ENCODE peak calls at places on chromosomes 4 and X, in five cellular contexts. E is astrocyte of the spinal cord, H is fibroblast of the aortic adventitia, A is left ventricle myocardium inferior, R is stomach. B is an unnamed sample.

GRCh38 chr4:52019941-52020657 is at the start of gene LRRC66:
- DNase-seq in R (peak; percentile 69), E (no peak), A (no peak), H (peak; percentile 29), B (no peak)

GRCh38 chr4:45099471-45099870 is 373.1 kb upstream of the GNPDA2 start:
- DNase-seq in R (no peak), E (no peak), A (no peak), H (no peak), B (no peak)

GRCh38 chr4:91280551-91281290 is 1023.0 kb upstream of the GRID2 start:
- DNase-seq in E (no peak), H (no peak), R (no peak), A (no peak), B (no peak)

GRCh38 chrX:129679856-129680255 is 25.1 kb upstream of the APLN start:
- DNase-seq in E (no peak), H (no peak), A (no peak), R (no peak), B (no peak)

GRCh38 chr4:86367577-86367976 is 7.7 kb upstream of the MAPK10 start:
- DNase-seq in H (peak; percentile 66), A (no peak), E (peak; percentile 13), R (no peak), B (peak; percentile 73)

GRCh38 chrX:1391707-1392375 is at the start of gene SLC25A6:
- DNase-seq in E (peak; percentile 98), A (peak; percentile 100), R (peak; percentile 99), H (peak; percentile 95), B (peak; percentile 96)

GRCh38 chr4:30789219-30789671 is 69.1 kb downstream of the PCDH7 start:
- DNase-seq in A (no peak), H (no peak), R (no peak), E (no peak), B (no peak)

GRCh38 chr4:185587444-185588161 is 52.3 kb upstream of the PDLIM3 start:
- DNase-seq in A (no peak), H (no peak), E (no peak), R (peak; percentile 50), B (no peak)

GRCh38 chr4:45317276-45317675 is 590.9 kb upstream of the GNPDA2 start:
- DNase-seq in A (no peak), E (peak; percentile 50), H (peak; percentile 1), R (no peak), B (no peak)

GRCh38 chrX:94834226-94834625 is 1160.2 kb downstream of the FAM133A start:
- DNase-seq in E (no peak), H (no peak), R (no peak), A (no peak), B (no peak)

GRCh38 chrX:94830717-94831116 is 1156.7 kb downstream of the FAM133A start:
- DNase-seq in E (no peak), A (no peak), H (no peak), R (no peak), B (no peak)

DNA sequence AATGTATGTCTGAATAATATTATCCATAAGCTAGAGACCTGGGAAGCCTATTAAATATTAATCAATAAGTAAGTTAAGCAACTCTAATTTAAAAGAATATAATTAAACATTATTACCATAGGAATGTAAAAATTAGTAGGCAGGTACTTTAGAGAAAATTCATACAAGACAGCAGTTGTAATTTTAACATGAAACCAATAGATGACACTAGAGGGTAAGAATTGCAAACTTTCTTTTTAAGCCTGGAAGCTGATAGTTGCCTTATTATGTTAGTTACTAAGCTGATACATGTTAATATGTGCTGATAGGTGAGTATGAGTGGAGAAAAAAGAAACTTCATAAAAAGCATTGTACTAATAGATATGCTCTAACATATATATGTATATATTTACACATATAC is 1157.4 kb downstream of the FAM133A start:
- DNase-seq in R (no peak), H (peak; percentile 39), E (peak; percentile 5), A (no peak), B (peak; percentile 2)
- TF ChIP-seq CTCF in R (no peak), H (peak; percentile 56), E (peak; percentile 28), A (peak; percentile 55), B (peak; percentile 38)

GRCh38 chr4:187996502-187997177 is 1.1 kb downstream of the ZFP42 start:
- DNase-seq in A (no peak), R (no peak), H (no peak), E (no peak), B (no peak)
- H3K4me3 ChIP-seq in A (no peak overlapping the region), R (no peak overlapping the region), H (no peak overlapping the region), E (no peak overlapping the region), B (no peak overlapping the region)

GRCh38 chr4:3785292-3785565 is 19.0 kb downstream of the ADRA2C start:
- DNase-seq in A (no peak), R (no peak), H (no peak), E (no peak), B (no peak)

GRCh38 chr4:3783691-3784306 is 17.6 kb downstream of the ADRA2C start:
- DNase-seq in A (no peak), R (no peak), H (no peak), E (no peak), B (no peak)

GRCh38 chr4:3786196-3786869 is 20.1 kb downstream of the ADRA2C start:
- DNase-seq in E (no peak), H (no peak), R (peak; percentile 34), A (no peak), B (no peak)

GRCh38 chr4:3781997-3782930 is 16.1 kb downstream of the ADRA2C start:
- DNase-seq in H (no peak), R (no peak), E (no peak), A (no peak), B (no peak)

DNA sequence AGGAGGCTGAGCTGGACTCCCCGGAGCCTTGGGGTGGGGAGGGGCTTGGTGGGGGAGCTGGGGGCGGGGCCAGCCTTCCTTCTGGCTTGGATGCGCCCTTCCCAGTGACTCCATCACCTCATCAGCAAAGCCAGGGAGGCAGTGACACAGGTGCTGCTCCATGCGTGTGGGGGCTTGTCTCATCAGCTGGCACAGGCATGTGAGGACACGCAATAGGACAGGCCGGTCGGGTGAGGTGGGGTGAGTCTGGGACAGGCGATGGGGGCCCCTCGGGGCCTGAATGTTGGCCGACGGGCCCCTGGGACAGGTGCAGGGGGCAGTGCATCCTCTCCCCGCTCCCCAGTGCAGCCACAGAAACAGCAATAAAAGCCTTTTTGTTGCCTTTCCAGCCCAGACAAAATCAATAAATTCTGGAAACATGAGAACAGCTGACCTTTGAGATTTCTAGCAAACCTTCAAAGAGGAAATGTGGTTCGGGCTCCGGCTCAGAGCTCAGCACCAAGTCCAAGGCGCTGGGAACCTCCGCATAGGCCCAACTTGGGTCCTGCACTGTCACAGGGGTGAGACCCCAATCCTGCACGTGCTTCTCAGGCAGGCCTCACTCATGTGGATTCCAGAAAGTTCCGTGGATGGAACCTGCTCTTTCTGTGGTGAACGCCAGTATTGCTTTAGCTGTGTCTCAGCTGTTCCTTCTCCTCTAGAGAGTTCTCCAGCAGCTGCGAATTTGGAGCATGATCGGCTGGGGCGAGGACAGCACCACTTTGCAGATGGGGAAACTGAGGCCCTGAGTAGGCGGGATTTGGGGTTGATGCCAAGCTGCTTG is 18.5 kb downstream of the ADRA2C start:
- DNase-seq in A (no peak), E (no peak), R (no peak), H (no peak), B (no peak)
- TF ChIP-seq CTCF in A (no peak), E (no peak), R (no peak), H (no peak), B (no peak)

GRCh38 chr4:150047546-150047945 is 30.7 kb upstream of the DCLK2 start:
- DNase-seq in R (no peak), A (no peak), H (no peak), E (no peak), B (no peak)
- H3K4me3 ChIP-seq in R (no peak overlapping the region), A (no peak overlapping the region), H (no peak overlapping the region), E (no peak overlapping the region), B (no peak overlapping the region)

GRCh38 chr4:93791570-93792195 is 36.9 kb upstream of the ATOH1 start:
- DNase-seq in A (no peak), H (peak; percentile 49), E (peak; percentile 59), R (peak; percentile 59), B (peak; percentile 40)

GRCh38 chr4:93786149-93786548 is 42.4 kb upstream of the ATOH1 start:
- DNase-seq in E (no peak), H (no peak), A (no peak), R (no peak), B (no peak)

GRCh38 chr4:93788712-93789111 is 39.8 kb upstream of the ATOH1 start:
- DNase-seq in H (peak; percentile 4), E (peak; percentile 38), R (no peak), A (no peak), B (peak; percentile 4)
- TF ChIP-seq CTCF in H (peak; percentile 39), E (peak; percentile 63), R (no peak), A (peak; percentile 28), B (peak; percentile 41)

GRCh38 chrX:12997898-12998687 is 23.2 kb downstream of the TMSB4X start:
- DNase-seq in R (peak; percentile 68), E (no peak), A (no peak), H (peak; percentile 27), B (no peak)

GRCh38 chrX:13001097-13001496 is 26.2 kb downstream of the TMSB4X start:
- DNase-seq in R (no peak), H (no peak), A (no peak), E (no peak), B (no peak)

GRCh38 chrX:13000311-13000811 is 25.5 kb downstream of the TMSB4X start:
- DNase-seq in E (no peak), R (no peak), H (no peak), A (no peak), B (no peak)

GRCh38 chrX:12996934-12997435 is 22.1 kb downstream of the TMSB4X start:
- DNase-seq in H (no peak), R (no peak), E (no peak), A (no peak), B (no peak)

GRCh38 chrX:12999422-12999821 is 24.5 kb downstream of the TMSB4X start:
- DNase-seq in E (no peak), A (no peak), H (no peak), R (no peak), B (no peak)
- H3K4me3 ChIP-seq in E (no peak overlapping the region), A (no peak overlapping the region), H (no peak overlapping the region), R (no peak overlapping the region), B (no peak overlapping the region)

GRCh38 chr4:7650606-7651400 is 216.1 kb upstream of the PSAPL1 start:
- DNase-seq in R (no peak), A (no peak), E (peak; percentile 32), H (no peak), B (no peak)
- TF ChIP-seq CTCF in R (no peak), A (no peak), E (peak; percentile 42), H (no peak), B (peak; percentile 17)

DNA sequence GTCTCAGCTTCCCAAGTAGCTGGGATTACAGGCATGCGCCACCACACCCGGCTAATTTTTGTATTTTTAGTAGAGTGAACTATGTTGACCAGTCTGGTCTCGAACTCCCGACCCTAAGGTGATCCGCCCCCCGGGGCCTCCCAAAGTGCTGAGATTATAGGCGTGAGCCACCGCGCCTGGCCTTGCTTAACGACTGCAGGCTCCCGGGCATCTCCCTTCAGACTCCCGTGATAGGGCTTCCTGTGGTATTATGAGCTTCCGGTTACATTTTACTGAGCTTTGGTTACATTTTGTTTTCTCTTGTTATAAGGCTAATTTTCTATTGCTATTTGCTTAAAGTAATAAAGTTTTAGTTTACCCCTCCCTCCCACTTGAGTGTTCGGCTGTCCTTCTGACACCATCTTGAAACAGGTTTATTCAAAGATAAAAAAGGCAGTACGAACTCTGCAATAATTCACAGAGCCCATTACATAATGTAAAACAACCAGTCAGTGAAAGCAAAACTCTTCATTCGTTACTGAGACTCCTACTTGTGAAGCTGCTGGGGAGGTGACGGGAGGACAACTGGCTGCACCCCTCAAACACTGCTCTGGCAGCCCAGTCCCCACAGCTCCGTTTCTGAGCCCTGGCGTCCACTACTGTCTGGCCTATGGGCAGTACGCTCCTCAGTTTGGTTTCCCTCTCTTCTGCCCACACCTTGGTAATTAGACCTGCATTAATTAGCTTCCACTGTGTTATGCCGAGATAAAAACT is 795.7 kb upstream of the SLIT2 start:
- DNase-seq in E (no peak), R (no peak), A (no peak), H (no peak), B (no peak)
- H3K4me3 ChIP-seq in E (no peak overlapping the region), R (no peak overlapping the region), A (no peak overlapping the region), H (no peak overlapping the region), B (no peak overlapping the region)